ENCODE peak calls at places on chromosome 21, in nine cellular contexts. R, J, I, A, G, Y, B, P and Z are unnamed samples.

GRCh38 chr21:43188712-43189151 is 19.9 kb downstream of the CRYAA start:
- DNase-seq in R (no peak), J (peak), I (no peak), A (peak), G (no peak), Y (no peak), B (no peak), P (no peak), Z (no peak)

GRCh38 chr21:26147535-26147934 is 23.0 kb downstream of the APP start:
- DNase-seq in R (no peak), J (no peak), I (no peak), A (no peak), G (no peak), Y (no peak), B (no peak), P (no peak), Z (peak)

GRCh38 chr21:33655591-33656221 is 13.4 kb downstream of the ITSN1 start:
- DNase-seq in R (no peak), J (peak), I (peak), A (no peak), G (no peak), Y (no peak), B (no peak), P (no peak), Z (peak)

GRCh38 chr21:34524671-34525601 is 12.9 kb upstream of the KCNE1 start:
- DNase-seq in R (no peak), J (no peak), I (peak), A (no peak), G (no peak), Y (no peak), B (no peak), P (no peak), Z (peak)

GRCh38 chr21:28742527-28742926 is 250.2 kb downstream of the LTN1 start:
- DNase-seq in R (no peak), J (no peak), I (no peak), A (no peak), G (no peak), Y (no peak), B (no peak), P (no peak), Z (no peak)

GRCh38 chr21:45263534-45263933 is 24.2 kb downstream of the POFUT2 start:
- DNase-seq in R (no peak), J (peak), I (peak), A (no peak), G (no peak), Y (no peak), B (peak), P (no peak), Z (no peak)

GRCh38 chr21:36163780-36164426 is 7.3 kb downstream of the DOP1B start:
- DNase-seq in R (no peak), J (peak), I (no peak), A (no peak), G (no peak), Y (no peak), B (no peak), P (no peak), Z (no peak)

GRCh38 chr21:45060089-45060488 is 14.3 kb upstream of the ADARB1 start:
- DNase-seq in R (no peak), J (no peak), I (peak), A (no peak), G (no peak), Y (no peak), B (no peak), P (no peak), Z (no peak)

GRCh38 chr21:42195378-42196031 is 23.4 kb upstream of the ABCG1 start:
- DNase-seq in R (no peak), J (no peak), I (no peak), A (no peak), G (no peak), Y (no peak), B (no peak), P (no peak), Z (no peak)

GRCh38 chr21:42125571-42126544 is 54.7 kb downstream of the UMODL1 start:
- DNase-seq in R (no peak), J (no peak), I (peak), A (peak), G (no peak), Y (no peak), B (no peak), P (no peak), Z (peak)